ENCODE peak calls at places on chromosomes 12 and 14, in six cellular contexts. O, B, W, Q, X and H are unnamed samples.
A peak's percentile ranks its signal among the peaks of the same experiment; 100 is the strongest.

GRCh38 chr14:61547186-61548121 is 147.9 kb upstream of the HIF1A start:
- DNase-seq in O (peak; percentile 95), B (no peak), W (peak; percentile 91), Q (no peak), X (no peak), H (peak; percentile 83)

GRCh38 chr12:33718631-33719030 is 279.0 kb upstream of the SYT10 start:
- DNase-seq in O (no peak), B (no peak), W (no peak), Q (no peak), X (no peak), H (no peak)

GRCh38 chr12:110180591-110181005 is 56.4 kb downstream of the IFT81 start:
- DNase-seq in O (peak; percentile 35), B (no peak), W (peak; percentile 91), Q (no peak), X (no peak), H (peak; percentile 56)

GRCh38 chr12:57520008-57520726 is at the start of gene DDIT3:
- DNase-seq in O (peak; percentile 97), B (peak; percentile 100), W (peak; percentile 99), Q (peak; percentile 91), X (peak; percentile 59), H (peak; percentile 85)

GRCh38 chr12:41557081-41557480 is 369.0 kb downstream of the PDZRN4 start:
- DNase-seq in O (no peak), B (no peak), W (no peak), Q (no peak), X (no peak), H (no peak)

GRCh38 chr14:69504775-69505174 is 20.2 kb downstream of the PLEKHD1 start:
- DNase-seq in O (no peak), B (no peak), W (no peak), Q (no peak), X (no peak), H (no peak)

GRCh38 chr14:52926994-52927393 is 23.9 kb downstream of the FERMT2 start:
- DNase-seq in O (peak; percentile 69), B (no peak), W (peak; percentile 48), Q (no peak), X (no peak), H (no peak)

GRCh38 chr14:67539116-67539515 is 6.0 kb downstream of the PLEKHH1 start:
- DNase-seq in O (no peak), B (no peak), W (no peak), Q (no peak), X (peak; percentile 73), H (no peak)

GRCh38 chr14:56979961-56980360 is 169.7 kb upstream of the OTX2 start:
- DNase-seq in O (no peak), B (no peak), W (no peak), Q (no peak), X (no peak), H (no peak)
- H3K4me3 ChIP-seq in O (no peak overlapping the region), B (no peak overlapping the region), W (no peak overlapping the region), Q (no peak overlapping the region), X (no peak overlapping the region), H (no peak overlapping the region)

DNA sequence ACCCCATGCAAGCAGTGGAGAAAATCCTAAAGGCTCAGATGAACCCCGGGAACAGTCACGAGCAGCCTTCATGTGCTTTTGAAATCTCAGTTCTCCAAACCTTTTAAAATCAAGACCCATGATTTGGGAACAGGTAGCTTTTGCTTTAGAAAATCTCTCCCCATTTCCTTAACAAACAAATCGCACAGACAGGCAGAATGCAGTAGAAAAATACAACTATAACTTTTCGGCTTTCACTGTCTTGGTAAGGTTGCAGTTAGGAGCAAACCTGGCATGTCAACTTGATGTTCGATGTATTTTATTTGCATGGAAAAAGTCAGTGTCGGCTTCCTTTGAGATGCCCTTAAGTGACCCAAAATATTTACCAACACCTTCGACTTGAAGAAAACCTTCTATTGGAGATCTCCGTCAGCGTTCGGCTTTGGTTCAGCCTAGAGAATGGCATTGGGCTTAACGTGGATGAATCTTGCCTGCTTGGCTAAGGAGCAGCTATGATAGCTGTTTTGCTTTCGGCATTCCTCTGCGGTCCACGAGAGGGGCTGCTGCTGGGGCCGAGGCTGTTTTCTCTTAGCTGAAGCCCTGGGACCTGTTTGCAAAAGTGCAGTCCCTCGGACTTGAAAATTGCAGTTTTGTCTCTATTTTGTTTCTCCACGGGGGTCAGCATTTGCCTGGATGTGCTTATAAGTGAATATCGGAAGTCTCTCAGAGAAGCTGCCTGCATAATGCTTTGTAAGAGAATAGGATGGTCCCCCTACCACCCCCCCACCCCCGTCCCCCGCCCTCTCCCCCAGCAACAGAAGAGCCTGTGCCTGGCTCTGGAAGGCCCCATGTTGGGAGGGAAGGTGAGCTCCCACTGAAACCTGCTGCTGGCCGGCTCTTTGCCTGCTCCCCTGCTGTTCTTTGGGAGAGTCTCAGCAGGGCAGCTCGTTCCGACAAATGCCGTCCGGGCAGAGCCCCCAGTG is 122.8 kb downstream of the AACS start:
- DNase-seq in O (no peak), B (no peak), W (no peak), Q (no peak), X (peak; percentile 65), H (no peak)
- H3K4me3 ChIP-seq in O (no peak overlapping the region), B (no peak overlapping the region), W (no peak overlapping the region), Q (no peak overlapping the region), X (peak overlapping the region; percentile 94), H (no peak overlapping the region)

GRCh38 chr14:36663404-36664321 is 2.0 kb downstream of the PAX9 start:
- DNase-seq in O (peak; percentile 5), B (no peak), W (peak; percentile 51), Q (no peak), X (peak; percentile 72), H (no peak)
- H3K4me3 ChIP-seq in O (no peak overlapping the region), B (no peak overlapping the region), W (peak overlapping the region; percentile 68), Q (no peak overlapping the region), X (no peak overlapping the region), H (peak overlapping the region; percentile 56)

DNA sequence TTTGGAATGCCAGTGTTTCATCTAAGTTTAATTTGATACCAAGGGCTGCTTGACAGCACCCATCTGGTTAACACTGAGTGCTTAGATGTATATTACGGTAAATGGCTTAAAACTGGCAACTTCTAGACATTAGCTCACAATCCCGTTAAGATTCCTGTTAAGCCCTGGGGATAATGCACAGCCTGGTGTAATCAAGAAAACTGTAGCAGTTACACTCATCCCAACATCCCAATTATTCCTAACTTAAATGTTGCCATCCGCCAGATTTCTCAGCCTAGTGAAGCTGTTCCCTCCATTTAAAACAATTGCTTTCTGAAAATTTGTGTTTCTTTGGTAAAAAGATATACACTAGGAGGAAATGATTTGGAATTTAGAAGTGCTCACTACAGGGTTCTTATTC is 30.0 kb downstream of the PPFIBP1 start:
- DNase-seq in O (no peak), B (no peak), W (no peak), Q (no peak), X (no peak), H (no peak)
- H3K4me3 ChIP-seq in O (no peak overlapping the region), B (no peak overlapping the region), W (no peak overlapping the region), Q (no peak overlapping the region), X (no peak overlapping the region), H (no peak overlapping the region)

DNA sequence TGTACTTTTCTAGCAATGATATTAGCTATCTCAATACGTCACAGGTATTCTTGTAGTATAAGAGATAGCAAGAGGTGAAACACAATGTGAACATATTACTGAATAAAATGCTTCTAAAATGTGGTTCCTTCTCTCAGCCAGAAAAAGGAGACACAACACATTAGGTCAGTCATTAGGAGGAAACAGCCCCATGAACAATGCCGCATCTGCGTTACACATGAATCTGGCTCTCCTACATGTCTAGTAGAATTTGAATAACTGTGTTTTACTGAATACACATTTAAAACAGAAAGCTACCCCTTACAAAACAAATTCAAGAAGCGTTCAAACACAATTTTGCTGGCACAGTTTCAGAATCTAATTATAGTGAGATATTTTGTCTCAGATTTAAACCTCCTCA is 51.7 kb downstream of the EFCAB11 start:
- DNase-seq in O (no peak), B (no peak), W (peak; percentile 34), Q (no peak), X (no peak), H (no peak)
- H3K4me3 ChIP-seq in O (no peak overlapping the region), B (no peak overlapping the region), W (no peak overlapping the region), Q (no peak overlapping the region), X (no peak overlapping the region), H (no peak overlapping the region)

GRCh38 chr12:124406043-124406442 is 111.2 kb downstream of the RFLNA start:
- DNase-seq in O (no peak), B (no peak), W (no peak), Q (no peak), X (no peak), H (no peak)
- H3K4me3 ChIP-seq in O (no peak overlapping the region), B (no peak overlapping the region), W (no peak overlapping the region), Q (no peak overlapping the region), X (no peak overlapping the region), H (no peak overlapping the region)

DNA sequence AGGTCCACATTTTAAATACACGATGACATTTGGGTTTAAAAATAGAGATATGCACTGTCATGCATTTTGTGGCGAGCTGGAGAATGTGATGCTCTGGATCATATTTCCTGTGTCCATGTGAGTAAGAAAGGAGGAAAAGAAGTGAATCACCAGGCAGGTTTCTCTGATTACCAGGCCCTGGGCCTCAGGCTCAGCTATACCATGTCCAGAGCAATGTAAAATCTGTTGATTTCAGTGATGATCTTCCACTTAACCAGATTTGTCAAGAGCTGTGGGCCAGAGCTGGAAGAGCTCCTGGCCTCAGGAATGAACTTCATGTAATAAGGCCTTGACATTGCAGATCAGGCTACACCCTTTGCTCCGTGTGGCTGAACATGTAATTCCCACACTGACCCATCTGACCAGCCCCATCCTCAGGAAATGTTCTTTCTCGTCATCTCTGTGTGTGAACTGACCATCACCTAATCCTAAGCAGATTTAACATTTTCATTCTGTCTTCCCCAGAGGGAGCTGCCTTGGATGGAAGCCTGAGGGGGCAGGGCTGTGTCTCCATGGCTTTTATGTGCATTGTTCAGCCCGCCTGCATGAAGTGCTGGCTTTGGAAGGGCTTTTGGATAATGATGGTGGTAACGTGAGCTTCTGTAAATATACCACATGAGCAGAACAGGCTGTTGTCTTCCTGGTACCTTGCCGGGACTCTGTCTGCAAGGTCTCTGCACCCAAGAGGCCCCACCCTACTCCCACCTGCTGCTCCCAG is 54.5 kb downstream of the CRACR2A start:
- DNase-seq in O (peak; percentile 97), B (no peak), W (peak; percentile 98), Q (no peak), X (peak; percentile 48), H (peak; percentile 64)
- H3K4me3 ChIP-seq in O (no peak overlapping the region), B (no peak overlapping the region), W (no peak overlapping the region), Q (no peak overlapping the region), X (no peak overlapping the region), H (no peak overlapping the region)

GRCh38 chr14:21308479-21309237 is 28.8 kb downstream of the RPGRIP1 start:
- DNase-seq in O (peak; percentile 67), B (peak; percentile 93), W (peak; percentile 3), Q (peak; percentile 88), X (peak; percentile 97), H (no peak)

GRCh38 chr14:21309956-21310355 is 30.1 kb downstream of the RPGRIP1 start:
- DNase-seq in O (no peak), B (no peak), W (no peak), Q (no peak), X (no peak), H (no peak)

GRCh38 chr14:21308132-21308478 is 28.2 kb downstream of the RPGRIP1 start:
- DNase-seq in O (no peak), B (no peak), W (no peak), Q (no peak), X (no peak), H (no peak)

GRCh38 chr14:21309238-21309636 is 29.4 kb downstream of the RPGRIP1 start:
- DNase-seq in O (no peak), B (no peak), W (no peak), Q (no peak), X (no peak), H (no peak)

DNA sequence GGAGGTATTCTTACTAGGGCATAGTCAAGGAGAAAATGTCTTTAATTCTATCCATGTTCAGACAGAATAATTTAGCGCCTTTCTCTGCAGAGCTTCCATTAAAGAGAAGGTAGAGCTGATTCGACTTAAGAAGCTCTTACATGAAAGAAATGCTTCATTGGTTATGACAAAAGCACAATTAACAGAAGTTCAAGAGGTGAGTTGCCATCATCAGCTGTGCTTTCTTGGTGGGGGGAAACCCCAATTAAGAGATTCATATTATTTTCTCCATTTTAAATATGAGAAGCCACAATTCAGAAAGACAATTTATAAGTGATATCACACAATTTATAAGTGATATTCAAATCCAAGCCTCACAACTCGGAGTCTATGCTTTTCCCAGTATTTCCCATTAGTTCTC is 27.8 kb downstream of the RPGRIP1 start:
- DNase-seq in O (no peak), B (no peak), W (no peak), Q (no peak), X (no peak), H (no peak)
- H3K4me3 ChIP-seq in O (no peak overlapping the region), B (no peak overlapping the region), W (no peak overlapping the region), Q (peak overlapping the region; percentile 70), X (peak overlapping the region; percentile 60), H (no peak overlapping the region)